ENCODE peak calls at places on chromosome 16, in six cellular contexts. Q is adrenal gland, T is transverse colon, G is upper lobe of left lung, X is esophagus muscularis mucosa, M is testis. D is an unnamed sample.

GRCh38 chr16:83701494-83701893 is 106.3 kb upstream of the HSBP1 start:
- DNase-seq in Q (peak), T (no peak), G (no peak), X (no peak), M (peak), D (no peak)

GRCh38 chr16:17970816-17971291 is 365.7 kb downstream of the NPIPA8 start:
- DNase-seq in Q (no peak), T (no peak), G (no peak), X (no peak), M (peak), D (no peak)

GRCh38 chr16:17773698-17774101 is 302.9 kb upstream of the XYLT1 start:
- DNase-seq in Q (no peak), T (no peak), G (no peak), X (no peak), M (no peak), D (no peak)

GRCh38 chr16:66798162-66798561 is 3.2 kb downstream of the TERB1 start:
- DNase-seq in Q (no peak), T (no peak), G (no peak), X (no peak), M (no peak), D (no peak)

GRCh38 chr16:51237861-51238378 is 86.8 kb upstream of the SALL1 start:
- DNase-seq in Q (no peak), T (no peak), G (no peak), X (no peak), M (no peak), D (no peak)

GRCh38 chr16:51569204-51569911 is 418.3 kb upstream of the SALL1 start:
- DNase-seq in Q (peak), T (no peak), G (no peak), X (peak), M (no peak), D (no peak)

GRCh38 chr16:87407511-87408112 is 15.5 kb downstream of the MAP1LC3B start:
- DNase-seq in Q (peak), T (peak), G (no peak), X (no peak), M (no peak), D (peak)

GRCh38 chr16:19712418-19713058 is 5.5 kb downstream of the KNOP1 start:
- DNase-seq in Q (no peak), T (no peak), G (no peak), X (no peak), M (no peak), D (no peak)

GRCh38 chr16:84592718-84593117 is 25.2 kb downstream of the COTL1 start:
- DNase-seq in Q (no peak), T (no peak), G (no peak), X (no peak), M (no peak), D (no peak)

GRCh38 chr16:81519298-81520150 is 74.9 kb downstream of the CMIP start:
- DNase-seq in Q (no peak), T (no peak), G (no peak), X (no peak), M (no peak), D (no peak)
- H3K27ac ChIP-seq in Q (no peak), T (peak), G (peak), X (no peak), M (no peak), D (peak)

GRCh38 chr16:892536-893255 is 78.1 kb downstream of the LMF1 start:
- DNase-seq in Q (no peak), T (no peak), G (peak), X (no peak), M (no peak), D (no peak)
- TF ChIP-seq POLR2A in Q (no peak), T (no peak), G (no peak), X (no peak), M (no peak), D (no peak)

GRCh38 chr16:47613251-47613650 is 152.1 kb downstream of the PHKB start:
- DNase-seq in Q (no peak), T (no peak), G (no peak), X (no peak), M (no peak), D (no peak)
- H3K27ac ChIP-seq in Q (no peak), T (no peak), G (no peak), X (no peak), M (no peak), D (no peak)

GRCh38 chr16:56643833-56644232 is 5.4 kb downstream of the MT1A start:
- DNase-seq in Q (no peak), T (no peak), G (no peak), X (no peak), M (no peak), D (no peak)

GRCh38 chr16:56641166-56641565 is 2.7 kb downstream of the MT1A start:
- DNase-seq in Q (peak), T (no peak), G (no peak), X (no peak), M (no peak), D (no peak)

GRCh38 chr16:56645838-56646237 is 5.8 kb upstream of the MT1B start:
- DNase-seq in Q (no peak), T (no peak), G (no peak), X (no peak), M (no peak), D (no peak)

GRCh38 chr16:56645311-56645710 is 6.4 kb upstream of the MT1B start:
- DNase-seq in Q (no peak), T (no peak), G (no peak), X (no peak), M (no peak), D (no peak)

DNA sequence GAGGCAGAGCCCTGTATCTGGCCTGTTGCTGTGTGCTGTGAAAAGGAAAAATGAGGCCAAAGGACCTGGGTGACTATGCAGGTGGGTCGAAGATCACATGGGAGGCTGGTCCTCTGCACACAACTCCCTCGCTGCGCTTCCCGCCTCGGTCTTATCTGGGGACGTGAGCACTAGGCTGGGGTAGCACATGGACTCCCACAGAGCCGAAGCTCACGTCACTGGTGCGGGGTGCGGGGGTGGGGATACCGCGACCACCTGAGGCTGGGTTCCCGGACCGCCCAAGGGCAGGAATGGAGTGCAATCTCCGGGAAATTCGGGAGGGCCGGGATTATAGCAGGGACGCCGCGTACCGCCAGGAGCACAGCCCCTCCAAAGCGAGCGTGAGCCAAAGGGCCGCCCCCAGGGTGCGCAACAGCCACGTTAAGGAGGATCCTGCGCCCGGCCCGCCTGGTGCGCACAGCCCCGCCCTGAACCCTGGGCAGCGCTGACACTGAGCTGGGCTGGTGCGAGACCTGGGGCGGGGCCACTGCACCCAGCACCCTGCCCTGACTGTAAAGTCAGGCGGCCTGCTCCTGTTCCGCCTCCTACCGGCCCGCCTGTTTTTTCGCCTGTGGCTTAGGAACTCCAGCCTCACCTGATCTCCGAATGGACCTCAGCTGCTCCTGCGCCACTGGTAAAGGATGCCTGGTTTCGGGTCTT is 4.8 kb downstream of the MT1A start:
- DNase-seq in Q (peak), T (peak), G (peak), X (no peak), M (peak), D (peak)
- TF ChIP-seq POLR2A in Q (no peak), T (peak), G (no peak), X (no peak), M (no peak), D (no peak)

GRCh38 chr16:89491974-89492687 is 1.8 kb upstream of the ANKRD11 start:
- DNase-seq in Q (no peak), T (no peak), G (no peak), X (no peak), M (no peak), D (no peak)
- H3K27ac ChIP-seq in Q (no peak), T (no peak), G (peak), X (peak), M (no peak), D (no peak)

GRCh38 chr16:74990832-74991231 is 5.9 kb upstream of the WDR59 start:
- DNase-seq in Q (no peak), T (no peak), G (no peak), X (no peak), M (no peak), D (no peak)

GRCh38 chr16:74984194-74984669 is 691 bp downstream of the WDR59 start:
- DNase-seq in Q (no peak), T (no peak), G (no peak), X (no peak), M (no peak), D (no peak)

GRCh38 chr16:74982303-74982702 is 2.6 kb downstream of the WDR59 start:
- DNase-seq in Q (no peak), T (no peak), G (no peak), X (no peak), M (no peak), D (no peak)

GRCh38 chr16:74987027-74987681 is 2.2 kb upstream of the WDR59 start:
- DNase-seq in Q (no peak), T (no peak), G (no peak), X (no peak), M (no peak), D (no peak)

DNA sequence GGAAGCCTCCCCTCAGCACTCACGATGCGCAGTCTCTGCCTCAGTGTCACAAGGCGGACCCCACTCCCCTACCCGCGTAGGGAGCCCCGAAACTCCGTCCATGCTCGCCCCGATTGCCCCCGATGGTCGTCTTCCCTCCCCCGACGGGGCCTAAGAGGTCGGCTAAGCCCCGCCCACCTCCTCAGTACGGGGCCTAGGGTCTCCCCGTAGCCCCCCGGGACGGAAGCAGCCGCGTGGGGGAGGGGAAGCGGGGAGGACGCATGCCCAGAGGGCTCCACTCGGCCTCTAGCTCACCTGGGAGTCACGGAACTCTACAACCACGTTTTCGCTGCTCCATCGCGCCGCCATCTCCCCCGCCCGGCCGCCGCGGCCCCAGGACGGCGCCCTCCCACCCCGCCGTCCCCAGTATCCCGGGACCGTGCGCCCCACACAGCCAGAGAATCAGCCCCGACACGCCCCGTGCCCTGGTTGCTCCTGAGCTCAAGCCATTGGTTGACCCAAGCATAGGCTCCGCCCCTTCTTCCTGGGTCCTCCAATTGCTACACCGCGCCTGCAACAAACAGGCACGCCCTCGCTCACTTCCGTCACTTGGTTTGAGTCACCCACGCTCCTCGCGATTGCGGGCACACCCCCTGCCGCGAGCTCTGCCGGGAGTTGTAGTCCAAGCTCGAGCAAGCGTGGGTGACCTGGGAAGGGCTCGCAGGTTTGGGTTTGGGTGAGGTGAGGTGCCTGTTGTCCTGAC is at the start of gene WDR59:
- DNase-seq in Q (peak), T (peak), G (peak), X (peak), M (peak), D (peak)
- TF ChIP-seq POLR2A in Q (peak), T (peak), G (peak), X (no peak), M (no peak), D (no peak)

GRCh38 chr16:72932050-72932449 is 115.9 kb downstream of the ZFHX3 start:
- DNase-seq in Q (no peak), T (no peak), G (no peak), X (no peak), M (no peak), D (no peak)
- H3K27ac ChIP-seq in Q (peak), T (peak), G (peak), X (peak), M (no peak), D (peak)

GRCh38 chr16:64475627-64476351 is 646.1 kb downstream of the CDH11 start:
- DNase-seq in Q (no peak), T (no peak), G (no peak), X (no peak), M (no peak), D (no peak)

GRCh38 chr16:64481497-64481896 is 640.4 kb downstream of the CDH11 start:
- DNase-seq in Q (no peak), T (no peak), G (no peak), X (no peak), M (no peak), D (no peak)

DNA sequence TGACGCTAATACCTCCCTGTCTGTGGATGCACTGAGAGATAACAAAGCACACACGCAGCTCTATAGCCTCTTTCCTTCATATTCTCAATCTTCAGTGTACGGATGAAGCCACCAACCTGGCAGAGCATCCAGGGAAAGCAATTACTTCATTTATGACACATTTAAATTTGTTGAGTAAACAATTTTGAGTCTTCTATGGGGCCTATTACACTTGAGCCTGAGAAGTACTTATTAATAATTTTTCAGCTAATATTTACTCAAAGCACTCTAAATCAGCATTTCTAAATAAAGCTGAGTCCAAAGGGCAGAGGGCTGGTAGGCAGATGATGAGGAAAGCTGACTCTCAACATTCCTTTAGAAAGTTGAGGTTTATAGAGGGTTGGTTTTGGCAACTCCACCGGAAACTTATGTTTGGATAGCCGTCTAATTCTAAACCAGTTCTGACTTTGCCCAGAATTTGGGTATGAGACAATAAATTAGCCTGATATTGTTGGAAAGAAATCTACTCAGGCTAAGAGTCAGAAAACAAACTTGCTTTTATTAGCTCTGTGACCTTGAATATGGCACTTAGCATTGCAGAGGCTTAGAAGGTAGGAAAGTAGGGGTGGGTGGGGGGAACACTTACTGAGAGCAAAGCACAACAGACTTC is 643.5 kb downstream of the CDH11 start:
- DNase-seq in Q (peak), T (no peak), G (no peak), X (no peak), M (no peak), D (no peak)
- TF ChIP-seq POLR2A in Q (no peak), T (no peak), G (no peak), X (no peak), M (no peak), D (no peak)

GRCh38 chr16:89358030-89359005 is 132.0 kb downstream of the ANKRD11 start:
- DNase-seq in Q (no peak), T (peak), G (no peak), X (no peak), M (no peak), D (no peak)
- H3K27ac ChIP-seq in Q (peak), T (peak), G (peak), X (no peak), M (no peak), D (no peak)